ENCODE peak calls at places on chromosomes 1 and 21, in four cellular contexts. N is HFFc6; D is CD4-positive, alpha-beta T cell; V is GM12865. X is an unnamed sample.
A peak's percentile ranks its signal among the peaks of the same experiment; 100 is the strongest.

GRCh38 chr1:145740269-145740668 is 21.0 kb downstream of the CD160 start:
- DNase-seq in N (peak; percentile 90), D (no peak), V (no peak), X (peak; percentile 29)

GRCh38 chr1:19846338-19846737 is 31.3 kb upstream of the RNF186 start:
- DNase-seq in N (no peak), D (no peak), V (no peak), X (no peak)

GRCh38 chr1:61322008-61322744 is 239.8 kb downstream of the NFIA start:
- DNase-seq in N (no peak), D (no peak), V (no peak), X (no peak)

GRCh38 chr1:31614538-31615005 is 2.9 kb upstream of the HCRTR1 start:
- DNase-seq in N (no peak), D (no peak), V (no peak), X (no peak)

GRCh38 chr21:41769106-41769505 is 2.3 kb upstream of the RIPK4 start:
- DNase-seq in N (no peak), D (no peak), V (no peak), X (no peak)

GRCh38 chr21:46412521-46413364 is 45.9 kb upstream of the DIP2A start:
- DNase-seq in N (no peak), D (no peak), V (no peak), X (no peak)

GRCh38 chr1:99456536-99456935 is 189.4 kb upstream of the PALMD start:
- DNase-seq in N (no peak), D (no peak), V (no peak), X (peak; percentile 75)

GRCh38 chr1:30675761-30676160 is 47.6 kb downstream of the MATN1 start:
- DNase-seq in N (peak; percentile 81), D (no peak), V (no peak), X (peak; percentile 85)

GRCh38 chr21:46098303-46099141 is 610 bp downstream of the COL6A2 start:
- DNase-seq in N (no peak), D (no peak), V (no peak), X (no peak)

GRCh38 chr1:15064217-15064929 is 89.2 kb upstream of the TMEM51 start:
- DNase-seq in N (no peak), D (no peak), V (no peak), X (no peak)

GRCh38 chr1:108881369-108881768 is 4.6 kb downstream of the GPSM2 start:
- DNase-seq in N (peak; percentile 27), D (no peak), V (no peak), X (no peak)

GRCh38 chr21:33789697-33790096 is 125.9 kb downstream of the ATP5PO start:
- DNase-seq in N (no peak), D (no peak), V (no peak), X (no peak)

GRCh38 chr21:46354518-46354917 is 30.6 kb downstream of the PCNT start:
- DNase-seq in N (no peak), D (no peak), V (no peak), X (no peak)

GRCh38 chr1:3553166-3553939 is 58.0 kb downstream of the MEGF6 start:
- DNase-seq in N (peak; percentile 67), D (no peak), V (no peak), X (no peak)

GRCh38 chr1:25168193-25169071 is 63.9 kb downstream of the SYF2 start:
- DNase-seq in N (no peak), D (no peak), V (no peak), X (no peak)

GRCh38 chr1:63143482-63143881 is 178.9 kb upstream of the FOXD3 start:
- DNase-seq in N (no peak), D (no peak), V (no peak), X (no peak)

GRCh38 chr1:201880928-201881571 is 7.6 kb upstream of the SHISA4 start:
- DNase-seq in N (no peak), D (no peak), V (no peak), X (no peak)

GRCh38 chr1:201881617-201882016 is 7.1 kb upstream of the SHISA4 start:
- DNase-seq in N (no peak), D (no peak), V (no peak), X (no peak)

GRCh38 chr1:201877877-201878339 is 10.8 kb upstream of the SHISA4 start:
- DNase-seq in N (peak; percentile 55), D (no peak), V (peak; percentile 55), X (no peak)

GRCh38 chr1:201874672-201875071 is 14.0 kb upstream of the SHISA4 start:
- DNase-seq in N (no peak), D (no peak), V (no peak), X (no peak)

GRCh38 chr1:201876148-201876547 is 12.6 kb upstream of the SHISA4 start:
- DNase-seq in N (no peak), D (no peak), V (no peak), X (no peak)
- TF ChIP-seq CTCF in N (peak; percentile 74), D (no peak), V (no peak), X (peak; percentile 39)

GRCh38 chr1:119674835-119675289 is 26.8 kb upstream of the ZNF697 start:
- DNase-seq in N (peak; percentile 86), D (no peak), V (peak; percentile 76), X (no peak)
- TF ChIP-seq CTCF in N (peak; percentile 71), D (no peak), V (peak; percentile 72), X (no peak)

GRCh38 chr21:17428980-17429379 is 83.9 kb upstream of the CXADR start:
- DNase-seq in N (no peak), D (no peak), V (no peak), X (no peak)
- TF ChIP-seq CTCF in N (no peak), D (no peak), V (no peak), X (no peak)

GRCh38 chr21:43864313-43864805 is 664 bp upstream of the AGPAT3 start:
- DNase-seq in N (no peak), D (no peak), V (peak; percentile 60), X (no peak)
- TF ChIP-seq CTCF in N (no peak), D (no peak), V (no peak), X (no peak)